ENCODE peak calls at places on chromosome 20, in eight cellular contexts. One of them, this sample, is unnamed.

GRCh38 chr20:1171461-1172093 is 13.2 kb downstream of the TMEM74B start:
- DNase-seq in Right ventricle myocardium superior: peak
- DNase-seq in CD8-positive, alpha-beta memory T cell: no peak
- DNase-seq in astrocyte of the hippocampus: peak
- DNase-seq in GM20000: no peak
- DNase-seq in head of caudate nucleus: no peak
- DNase-seq in central memory CD8-positive, alpha-beta T cell: no peak
- DNase-seq in renal cortical epithelial cell: peak
- DNase-seq in this sample: no peak

GRCh38 chr20:35243317-35243716 is 16.8 kb downstream of the MMP24 start:
- DNase-seq in Right ventricle myocardium superior: no peak
- DNase-seq in CD8-positive, alpha-beta memory T cell: no peak
- DNase-seq in astrocyte of the hippocampus: no peak
- DNase-seq in GM20000: no peak
- DNase-seq in head of caudate nucleus: no peak
- DNase-seq in central memory CD8-positive, alpha-beta T cell: no peak
- DNase-seq in renal cortical epithelial cell: no peak
- DNase-seq in this sample: no peak

GRCh38 chr20:35947489-35947888 is 6.8 kb downstream of the SCAND1 start:
- DNase-seq in Right ventricle myocardium superior: no peak
- DNase-seq in CD8-positive, alpha-beta memory T cell: peak
- DNase-seq in astrocyte of the hippocampus: peak
- DNase-seq in GM20000: peak
- DNase-seq in head of caudate nucleus: no peak
- DNase-seq in central memory CD8-positive, alpha-beta T cell: no peak
- DNase-seq in renal cortical epithelial cell: peak
- DNase-seq in this sample: no peak

GRCh38 chr20:45049438-45049837 is 51.5 kb downstream of the KCNS1 start:
- DNase-seq in Right ventricle myocardium superior: no peak
- DNase-seq in CD8-positive, alpha-beta memory T cell: no peak
- DNase-seq in astrocyte of the hippocampus: no peak
- DNase-seq in GM20000: no peak
- DNase-seq in head of caudate nucleus: no peak
- DNase-seq in central memory CD8-positive, alpha-beta T cell: no peak
- DNase-seq in renal cortical epithelial cell: no peak
- DNase-seq in this sample: no peak

GRCh38 chr20:52889225-52889624 is 82.9 kb upstream of the TSHZ2 start:
- DNase-seq in Right ventricle myocardium superior: no peak
- DNase-seq in CD8-positive, alpha-beta memory T cell: no peak
- DNase-seq in astrocyte of the hippocampus: peak
- DNase-seq in GM20000: no peak
- DNase-seq in head of caudate nucleus: no peak
- DNase-seq in central memory CD8-positive, alpha-beta T cell: no peak
- DNase-seq in renal cortical epithelial cell: no peak
- DNase-seq in this sample: no peak

GRCh38 chr20:37327748-37328147 is 18.2 kb upstream of the SRC start:
- DNase-seq in Right ventricle myocardium superior: peak
- DNase-seq in CD8-positive, alpha-beta memory T cell: no peak
- DNase-seq in astrocyte of the hippocampus: peak
- DNase-seq in GM20000: no peak
- DNase-seq in head of caudate nucleus: no peak
- DNase-seq in central memory CD8-positive, alpha-beta T cell: no peak
- DNase-seq in renal cortical epithelial cell: no peak
- DNase-seq in this sample: no peak

GRCh38 chr20:52230406-52230805 is 38.8 kb upstream of the ZFP64 start:
- DNase-seq in Right ventricle myocardium superior: no peak
- DNase-seq in CD8-positive, alpha-beta memory T cell: no peak
- DNase-seq in astrocyte of the hippocampus: no peak
- DNase-seq in GM20000: no peak
- DNase-seq in head of caudate nucleus: no peak
- DNase-seq in central memory CD8-positive, alpha-beta T cell: no peak
- DNase-seq in renal cortical epithelial cell: no peak
- DNase-seq in this sample: peak

GRCh38 chr20:56391037-56391436 is 978 bp downstream of the AURKA start:
- DNase-seq in Right ventricle myocardium superior: no peak
- DNase-seq in CD8-positive, alpha-beta memory T cell: no peak
- DNase-seq in astrocyte of the hippocampus: no peak
- DNase-seq in GM20000: no peak
- DNase-seq in head of caudate nucleus: no peak
- DNase-seq in central memory CD8-positive, alpha-beta T cell: no peak
- DNase-seq in renal cortical epithelial cell: no peak
- DNase-seq in this sample: no peak

GRCh38 chr20:62656205-62656918 is 14.1 kb downstream of the SLCO4A1 start:
- DNase-seq in Right ventricle myocardium superior: no peak
- DNase-seq in CD8-positive, alpha-beta memory T cell: no peak
- DNase-seq in astrocyte of the hippocampus: no peak
- DNase-seq in GM20000: no peak
- DNase-seq in head of caudate nucleus: no peak
- DNase-seq in central memory CD8-positive, alpha-beta T cell: no peak
- DNase-seq in renal cortical epithelial cell: no peak
- DNase-seq in this sample: no peak

GRCh38 chr20:21361266-21361665 is 36.1 kb downstream of the NKX2-4 start:
- DNase-seq in Right ventricle myocardium superior: no peak
- DNase-seq in CD8-positive, alpha-beta memory T cell: no peak
- DNase-seq in astrocyte of the hippocampus: no peak
- DNase-seq in GM20000: no peak
- DNase-seq in head of caudate nucleus: no peak
- DNase-seq in central memory CD8-positive, alpha-beta T cell: no peak
- DNase-seq in renal cortical epithelial cell: peak
- DNase-seq in this sample: no peak

GRCh38 chr20:513429-513828 is 30.2 kb downstream of the CSNK2A1 start:
- DNase-seq in Right ventricle myocardium superior: no peak
- DNase-seq in CD8-positive, alpha-beta memory T cell: no peak
- DNase-seq in astrocyte of the hippocampus: no peak
- DNase-seq in GM20000: no peak
- DNase-seq in head of caudate nucleus: no peak
- DNase-seq in central memory CD8-positive, alpha-beta T cell: no peak
- DNase-seq in renal cortical epithelial cell: no peak
- DNase-seq in this sample: no peak

GRCh38 chr20:35711588-35712209 is 12.5 kb downstream of the ROMO1 start:
- DNase-seq in Right ventricle myocardium superior: no peak
- DNase-seq in CD8-positive, alpha-beta memory T cell: no peak
- DNase-seq in astrocyte of the hippocampus: no peak
- DNase-seq in GM20000: no peak
- DNase-seq in head of caudate nucleus: no peak
- DNase-seq in central memory CD8-positive, alpha-beta T cell: no peak
- DNase-seq in renal cortical epithelial cell: no peak
- DNase-seq in this sample: no peak

GRCh38 chr20:5834436-5835005 is 84.3 kb downstream of the SHLD1 start:
- DNase-seq in Right ventricle myocardium superior: no peak
- DNase-seq in CD8-positive, alpha-beta memory T cell: no peak
- DNase-seq in astrocyte of the hippocampus: no peak
- DNase-seq in GM20000: no peak
- DNase-seq in head of caudate nucleus: no peak
- DNase-seq in central memory CD8-positive, alpha-beta T cell: no peak
- DNase-seq in renal cortical epithelial cell: no peak
- DNase-seq in this sample: no peak

GRCh38 chr20:58236612-58237317 is 8.3 kb upstream of the ANKRD60 start:
- DNase-seq in Right ventricle myocardium superior: peak
- DNase-seq in CD8-positive, alpha-beta memory T cell: peak
- DNase-seq in astrocyte of the hippocampus: peak
- DNase-seq in GM20000: peak
- DNase-seq in head of caudate nucleus: peak
- DNase-seq in central memory CD8-positive, alpha-beta T cell: peak
- DNase-seq in renal cortical epithelial cell: peak
- DNase-seq in this sample: peak

GRCh38 chr20:39009348-39009747 is 47.2 kb downstream of the DHX35 start:
- DNase-seq in Right ventricle myocardium superior: no peak
- DNase-seq in CD8-positive, alpha-beta memory T cell: no peak
- DNase-seq in astrocyte of the hippocampus: no peak
- DNase-seq in GM20000: no peak
- DNase-seq in head of caudate nucleus: no peak
- DNase-seq in central memory CD8-positive, alpha-beta T cell: no peak
- DNase-seq in renal cortical epithelial cell: no peak
- DNase-seq in this sample: no peak

GRCh38 chr20:45949542-45950329 is 15.3 kb downstream of the PCIF1 start:
- DNase-seq in Right ventricle myocardium superior: no peak
- DNase-seq in CD8-positive, alpha-beta memory T cell: no peak
- DNase-seq in astrocyte of the hippocampus: no peak
- DNase-seq in GM20000: no peak
- DNase-seq in head of caudate nucleus: no peak
- DNase-seq in central memory CD8-positive, alpha-beta T cell: no peak
- DNase-seq in renal cortical epithelial cell: no peak
- DNase-seq in this sample: no peak

GRCh38 chr20:22827916-22828315 is 207.2 kb upstream of the SSTR4 start:
- DNase-seq in Right ventricle myocardium superior: no peak
- DNase-seq in CD8-positive, alpha-beta memory T cell: no peak
- DNase-seq in astrocyte of the hippocampus: no peak
- DNase-seq in GM20000: no peak
- DNase-seq in head of caudate nucleus: no peak
- DNase-seq in central memory CD8-positive, alpha-beta T cell: no peak
- DNase-seq in renal cortical epithelial cell: no peak
- DNase-seq in this sample: no peak

GRCh38 chr20:19277381-19277780 is 64.9 kb downstream of the SLC24A3 start:
- DNase-seq in Right ventricle myocardium superior: no peak
- DNase-seq in CD8-positive, alpha-beta memory T cell: no peak
- DNase-seq in astrocyte of the hippocampus: no peak
- DNase-seq in GM20000: no peak
- DNase-seq in head of caudate nucleus: no peak
- DNase-seq in central memory CD8-positive, alpha-beta T cell: no peak
- DNase-seq in renal cortical epithelial cell: no peak
- DNase-seq in this sample: no peak

GRCh38 chr20:1473821-1474220 is 7.2 kb upstream of the NSFL1C start:
- DNase-seq in Right ventricle myocardium superior: no peak
- DNase-seq in CD8-positive, alpha-beta memory T cell: no peak
- DNase-seq in astrocyte of the hippocampus: no peak
- DNase-seq in GM20000: no peak
- DNase-seq in head of caudate nucleus: no peak
- DNase-seq in central memory CD8-positive, alpha-beta T cell: no peak
- DNase-seq in renal cortical epithelial cell: no peak
- DNase-seq in this sample: no peak

GRCh38 chr20:44212792-44213191 is 2.2 kb upstream of the OSER1 start:
- DNase-seq in Right ventricle myocardium superior: no peak
- DNase-seq in CD8-positive, alpha-beta memory T cell: no peak
- DNase-seq in astrocyte of the hippocampus: no peak
- DNase-seq in GM20000: no peak
- DNase-seq in head of caudate nucleus: no peak
- DNase-seq in central memory CD8-positive, alpha-beta T cell: no peak
- DNase-seq in renal cortical epithelial cell: peak
- DNase-seq in this sample: no peak

GRCh38 chr20:45320948-45321595 is 13.0 kb upstream of the MATN4 start:
- DNase-seq in Right ventricle myocardium superior: no peak
- DNase-seq in CD8-positive, alpha-beta memory T cell: peak
- DNase-seq in astrocyte of the hippocampus: no peak
- DNase-seq in GM20000: no peak
- DNase-seq in head of caudate nucleus: no peak
- DNase-seq in central memory CD8-positive, alpha-beta T cell: no peak
- DNase-seq in renal cortical epithelial cell: no peak
- DNase-seq in this sample: no peak

GRCh38 chr20:13212750-13213149 is 8.3 kb upstream of the ISM1 start:
- DNase-seq in Right ventricle myocardium superior: no peak
- DNase-seq in CD8-positive, alpha-beta memory T cell: no peak
- DNase-seq in astrocyte of the hippocampus: no peak
- DNase-seq in GM20000: no peak
- DNase-seq in head of caudate nucleus: no peak
- DNase-seq in central memory CD8-positive, alpha-beta T cell: no peak
- DNase-seq in renal cortical epithelial cell: peak
- DNase-seq in this sample: no peak

GRCh38 chr20:11814276-11814675 is 103.4 kb upstream of the BTBD3 start:
- DNase-seq in Right ventricle myocardium superior: no peak
- DNase-seq in CD8-positive, alpha-beta memory T cell: no peak
- DNase-seq in astrocyte of the hippocampus: peak
- DNase-seq in GM20000: no peak
- DNase-seq in head of caudate nucleus: no peak
- DNase-seq in central memory CD8-positive, alpha-beta T cell: no peak
- DNase-seq in renal cortical epithelial cell: peak
- DNase-seq in this sample: no peak

GRCh38 chr20:17504326-17504897 is 26.8 kb downstream of the BFSP1 start:
- DNase-seq in Right ventricle myocardium superior: peak
- DNase-seq in CD8-positive, alpha-beta memory T cell: no peak
- DNase-seq in astrocyte of the hippocampus: no peak
- DNase-seq in GM20000: peak
- DNase-seq in head of caudate nucleus: no peak
- DNase-seq in central memory CD8-positive, alpha-beta T cell: peak
- DNase-seq in renal cortical epithelial cell: no peak
- DNase-seq in this sample: peak

GRCh38 chr20:64077876-64078551 is 1.3 kb downstream of the RGS19 start:
- DNase-seq in Right ventricle myocardium superior: no peak
- DNase-seq in CD8-positive, alpha-beta memory T cell: peak
- DNase-seq in astrocyte of the hippocampus: no peak
- DNase-seq in GM20000: peak
- DNase-seq in head of caudate nucleus: no peak
- DNase-seq in central memory CD8-positive, alpha-beta T cell: peak
- DNase-seq in renal cortical epithelial cell: no peak
- DNase-seq in this sample: no peak

GRCh38 chr20:7935027-7935551 is 5.2 kb downstream of the HAO1 start:
- DNase-seq in Right ventricle myocardium superior: no peak
- DNase-seq in CD8-positive, alpha-beta memory T cell: no peak
- DNase-seq in astrocyte of the hippocampus: no peak
- DNase-seq in GM20000: peak
- DNase-seq in head of caudate nucleus: no peak
- DNase-seq in central memory CD8-positive, alpha-beta T cell: no peak
- DNase-seq in renal cortical epithelial cell: no peak
- DNase-seq in this sample: no peak

GRCh38 chr20:55014766-55015165 is 539.4 kb downstream of the DOK5 start:
- DNase-seq in Right ventricle myocardium superior: no peak
- DNase-seq in CD8-positive, alpha-beta memory T cell: no peak
- DNase-seq in astrocyte of the hippocampus: no peak
- DNase-seq in GM20000: no peak
- DNase-seq in head of caudate nucleus: no peak
- DNase-seq in central memory CD8-positive, alpha-beta T cell: no peak
- DNase-seq in renal cortical epithelial cell: no peak
- DNase-seq in this sample: no peak

GRCh38 chr20:25508083-25508770 is 77.1 kb downstream of the NINL start:
- DNase-seq in Right ventricle myocardium superior: no peak
- DNase-seq in CD8-positive, alpha-beta memory T cell: no peak
- DNase-seq in astrocyte of the hippocampus: peak
- DNase-seq in GM20000: no peak
- DNase-seq in head of caudate nucleus: no peak
- DNase-seq in central memory CD8-positive, alpha-beta T cell: no peak
- DNase-seq in renal cortical epithelial cell: peak
- DNase-seq in this sample: peak

GRCh38 chr20:18388860-18389259 is 78.0 kb downstream of the DZANK1 start:
- DNase-seq in Right ventricle myocardium superior: no peak
- DNase-seq in CD8-positive, alpha-beta memory T cell: no peak
- DNase-seq in astrocyte of the hippocampus: peak
- DNase-seq in GM20000: no peak
- DNase-seq in head of caudate nucleus: no peak
- DNase-seq in central memory CD8-positive, alpha-beta T cell: no peak
- DNase-seq in renal cortical epithelial cell: peak
- DNase-seq in this sample: peak

GRCh38 chr20:62052842-62053464 is 12.7 kb downstream of the TAF4 start:
- DNase-seq in Right ventricle myocardium superior: no peak
- DNase-seq in CD8-positive, alpha-beta memory T cell: no peak
- DNase-seq in astrocyte of the hippocampus: no peak
- DNase-seq in GM20000: no peak
- DNase-seq in head of caudate nucleus: peak
- DNase-seq in central memory CD8-positive, alpha-beta T cell: no peak
- DNase-seq in renal cortical epithelial cell: no peak
- DNase-seq in this sample: no peak

GRCh38 chr20:46217583-46217982 is 90.7 kb downstream of the CDH22 start:
- DNase-seq in Right ventricle myocardium superior: no peak
- DNase-seq in CD8-positive, alpha-beta memory T cell: no peak
- DNase-seq in astrocyte of the hippocampus: no peak
- DNase-seq in GM20000: no peak
- DNase-seq in head of caudate nucleus: no peak
- DNase-seq in central memory CD8-positive, alpha-beta T cell: no peak
- DNase-seq in renal cortical epithelial cell: no peak
- DNase-seq in this sample: no peak

GRCh38 chr20:41456341-41456740 is 89.7 kb upstream of the EMILIN3 start:
- DNase-seq in Right ventricle myocardium superior: no peak
- DNase-seq in CD8-positive, alpha-beta memory T cell: no peak
- DNase-seq in astrocyte of the hippocampus: no peak
- DNase-seq in GM20000: no peak
- DNase-seq in head of caudate nucleus: no peak
- DNase-seq in central memory CD8-positive, alpha-beta T cell: no peak
- DNase-seq in renal cortical epithelial cell: no peak
- DNase-seq in this sample: no peak

GRCh38 chr20:16607364-16608264 is 34.4 kb upstream of the KIF16B start:
- DNase-seq in Right ventricle myocardium superior: no peak
- DNase-seq in CD8-positive, alpha-beta memory T cell: no peak
- DNase-seq in astrocyte of the hippocampus: no peak
- DNase-seq in GM20000: no peak
- DNase-seq in head of caudate nucleus: no peak
- DNase-seq in central memory CD8-positive, alpha-beta T cell: no peak
- DNase-seq in renal cortical epithelial cell: no peak
- DNase-seq in this sample: peak